ENCODE peak calls at places on chromosomes 3 and 15, in ten cellular contexts. Z is ELR; W is NCI-H2171 treated with DMSO at 0.1 percent for 48 hours; N is left colon; G is activated CD8-positive, alpha-beta memory T cell treated with anti-CD3 and anti-CD28 coated beads for 48 hours; R is AG08395; X is thoracic aorta; A is NCI-H146; P is left lobe of liver; S is astrocyte of the hippocampus. B is an unnamed sample.

GRCh38 chr15:44735482-44736260 is 657 bp upstream of the TRIM69 start:
- DNase-seq in Z (no peak), W (no peak), N (peak; percentile 27), G (no peak), R (peak; percentile 12), X (no peak), A (no peak), P (no peak), S (no peak), B (peak; percentile 20)

GRCh38 chr15:57697588-57697987 is 8.9 kb upstream of the POLR2M start:
- DNase-seq in Z (peak; percentile 19), W (no peak), N (no peak), G (no peak), R (peak; percentile 22), X (no peak), A (no peak), P (no peak), S (no peak), B (no peak)

GRCh38 chr3:49930922-49931321 is 1.3 kb upstream of the MON1A start:
- DNase-seq in Z (peak; percentile 40), W (peak; percentile 4), N (peak; percentile 43), G (no peak), R (no peak), X (no peak), A (peak; percentile 35), P (no peak), S (no peak), B (peak; percentile 40)

GRCh38 chr3:52025453-52025852 is 29.8 kb upstream of the RPL29 start:
- DNase-seq in Z (no peak), W (peak; percentile 16), N (no peak), G (no peak), R (no peak), X (no peak), A (no peak), P (no peak), S (no peak), B (peak; percentile 48)

GRCh38 chr15:73660455-73660854 is 23.7 kb upstream of the CD276 start:
- DNase-seq in Z (no peak), W (no peak), N (no peak), G (no peak), R (no peak), X (no peak), A (no peak), P (no peak), S (no peak), B (no peak)

GRCh38 chr3:182999767-183000166 is 19.4 kb upstream of the DCUN1D1 start:
- DNase-seq in Z (no peak), W (no peak), N (no peak), G (no peak), R (no peak), X (no peak), A (no peak), P (no peak), S (no peak), B (peak; percentile 21)

GRCh38 chr15:58453931-58454793 is 22.4 kb downstream of the LIPC start:
- DNase-seq in Z (no peak), W (peak; percentile 24), N (no peak), G (peak; percentile 37), R (no peak), X (no peak), A (no peak), P (no peak), S (no peak), B (peak; percentile 41)

GRCh38 chr3:33128706-33129105 is 14.9 kb downstream of the CRTAP start:
- DNase-seq in Z (no peak), W (no peak), N (no peak), G (no peak), R (peak; percentile 51), X (no peak), A (no peak), P (no peak), S (no peak), B (no peak)

GRCh38 chr15:60326824-60327654 is 70.7 kb downstream of the ANXA2 start:
- DNase-seq in Z (peak; percentile 68), W (peak; percentile 52), N (no peak), G (peak; percentile 4), R (peak; percentile 55), X (no peak), A (peak; percentile 35), P (no peak), S (peak; percentile 75), B (peak; percentile 82)

GRCh38 chr3:188792788-188793187 is 379.0 kb upstream of the TPRG1 start:
- DNase-seq in Z (peak; percentile 20), W (no peak), N (no peak), G (no peak), R (peak; percentile 43), X (no peak), A (no peak), P (no peak), S (peak; percentile 39), B (no peak)

GRCh38 chr15:87733005-87733404 is 523.5 kb downstream of the NTRK3 start:
- DNase-seq in Z (peak; percentile 24), W (no peak), N (no peak), G (no peak), R (peak; percentile 17), X (no peak), A (no peak), P (no peak), S (no peak), B (no peak)

GRCh38 chr3:16548721-16549120 is 35.2 kb upstream of the RFTN1 start:
- DNase-seq in Z (peak; percentile 88), W (no peak), N (no peak), G (no peak), R (peak; percentile 25), X (no peak), A (no peak), P (no peak), S (peak; percentile 70), B (no peak)

GRCh38 chr15:36506733-36507356 is 72.6 kb upstream of the CDIN1 start:
- DNase-seq in Z (no peak), W (no peak), N (no peak), G (no peak), R (no peak), X (no peak), A (peak; percentile 88), P (no peak), S (no peak), B (peak; percentile 87)

GRCh38 chr3:127692501-127693335 is 20.0 kb downstream of the ABTB1 start:
- DNase-seq in Z (no peak), W (no peak), N (no peak), G (no peak), R (no peak), X (no peak), A (no peak), P (no peak), S (no peak), B (no peak)

GRCh38 chr15:78906310-78906608 is 33.6 kb downstream of the MORF4L1 start:
- DNase-seq in Z (peak; percentile 93), W (no peak), N (no peak), G (no peak), R (peak; percentile 84), X (peak; percentile 65), A (no peak), P (peak; percentile 84), S (peak; percentile 61), B (no peak)

GRCh38 chr3:84096188-84096587 is 862.6 kb upstream of the CADM2 start:
- DNase-seq in Z (no peak), W (no peak), N (no peak), G (no peak), R (no peak), X (no peak), A (no peak), P (no peak), S (no peak), B (no peak)

GRCh38 chr15:87874896-87875661 is 381.5 kb downstream of the NTRK3 start:
- DNase-seq in Z (no peak), W (no peak), N (peak; percentile 3), G (no peak), R (peak; percentile 38), X (no peak), A (no peak), P (no peak), S (peak; percentile 87), B (no peak)

GRCh38 chr15:33807665-33808064 is 160.6 kb upstream of the CHRM5 start:
- DNase-seq in Z (no peak), W (no peak), N (no peak), G (no peak), R (no peak), X (no peak), A (no peak), P (no peak), S (no peak), B (no peak)

GRCh38 chr15:68583936-68584703 is 5.3 kb downstream of the CORO2B start:
- DNase-seq in Z (no peak), W (no peak), N (no peak), G (no peak), R (no peak), X (no peak), A (no peak), P (no peak), S (no peak), B (peak; percentile 34)

GRCh38 chr3:9396301-9396631 is 1.1 kb upstream of the SETD5 start:
- DNase-seq in Z (peak; percentile 96), W (peak; percentile 86), N (peak; percentile 91), G (no peak), R (peak; percentile 78), X (peak; percentile 72), A (peak; percentile 92), P (no peak), S (peak; percentile 97), B (peak; percentile 97)

GRCh38 chr3:69649120-69649519 is 90.1 kb upstream of the MITF start:
- DNase-seq in Z (peak; percentile 4), W (no peak), N (no peak), G (no peak), R (no peak), X (no peak), A (no peak), P (no peak), S (no peak), B (no peak)

B was measured in NCI-H69.